ENCODE peak calls at places on chromosomes 6 and 20, in six cellular contexts. One of them, this sample, is unnamed.

GRCh38 chr6:34465551-34466241 is at the start of gene PACSIN1:
- DNase-seq in germinal center: peak
- DNase-seq in HAP-1: no peak
- DNase-seq in NT2/D1: peak
- DNase-seq in NCI-H1436 treated with DMSO at 0.1 percent for 48 hours: no peak
- DNase-seq in pulmonary artery endothelial cell: no peak
- DNase-seq in this sample: no peak

GRCh38 chr20:17928633-17929311 is 39.8 kb downstream of the SNX5 start:
- DNase-seq in germinal center: peak
- DNase-seq in HAP-1: no peak
- DNase-seq in NT2/D1: no peak
- DNase-seq in NCI-H1436 treated with DMSO at 0.1 percent for 48 hours: no peak
- DNase-seq in pulmonary artery endothelial cell: no peak
- DNase-seq in this sample: no peak

GRCh38 chr20:56573989-56574388 is 40.9 kb downstream of the FAM209B start:
- DNase-seq in germinal center: no peak
- DNase-seq in HAP-1: no peak
- DNase-seq in NT2/D1: no peak
- DNase-seq in NCI-H1436 treated with DMSO at 0.1 percent for 48 hours: no peak
- DNase-seq in pulmonary artery endothelial cell: no peak
- DNase-seq in this sample: no peak

GRCh38 chr20:37838769-37839431 is 64.0 kb upstream of the VSTM2L start:
- DNase-seq in germinal center: no peak
- DNase-seq in HAP-1: no peak
- DNase-seq in NT2/D1: no peak
- DNase-seq in NCI-H1436 treated with DMSO at 0.1 percent for 48 hours: no peak
- DNase-seq in pulmonary artery endothelial cell: no peak
- DNase-seq in this sample: no peak

GRCh38 chr20:19466204-19466928 is 253.9 kb downstream of the SLC24A3 start:
- DNase-seq in germinal center: no peak
- DNase-seq in HAP-1: no peak
- DNase-seq in NT2/D1: no peak
- DNase-seq in NCI-H1436 treated with DMSO at 0.1 percent for 48 hours: no peak
- DNase-seq in pulmonary artery endothelial cell: no peak
- DNase-seq in this sample: no peak

GRCh38 chr20:46220808-46221207 is 87.5 kb downstream of the CDH22 start:
- DNase-seq in germinal center: no peak
- DNase-seq in HAP-1: peak
- DNase-seq in NT2/D1: peak
- DNase-seq in NCI-H1436 treated with DMSO at 0.1 percent for 48 hours: no peak
- DNase-seq in pulmonary artery endothelial cell: no peak
- DNase-seq in this sample: no peak

GRCh38 chr20:34122274-34122980 is 10.4 kb upstream of the EIF2S2 start:
- DNase-seq in germinal center: no peak
- DNase-seq in HAP-1: no peak
- DNase-seq in NT2/D1: no peak
- DNase-seq in NCI-H1436 treated with DMSO at 0.1 percent for 48 hours: no peak
- DNase-seq in pulmonary artery endothelial cell: no peak
- DNase-seq in this sample: no peak

GRCh38 chr6:160974304-160974771 is 17.2 kb upstream of the MAP3K4 start:
- DNase-seq in germinal center: no peak
- DNase-seq in HAP-1: no peak
- DNase-seq in NT2/D1: no peak
- DNase-seq in NCI-H1436 treated with DMSO at 0.1 percent for 48 hours: no peak
- DNase-seq in pulmonary artery endothelial cell: no peak
- DNase-seq in this sample: peak

GRCh38 chr20:16709017-16709416 is 20.8 kb upstream of the SNRPB2 start:
- DNase-seq in germinal center: no peak
- DNase-seq in HAP-1: no peak
- DNase-seq in NT2/D1: no peak
- DNase-seq in NCI-H1436 treated with DMSO at 0.1 percent for 48 hours: no peak
- DNase-seq in pulmonary artery endothelial cell: no peak
- DNase-seq in this sample: no peak

GRCh38 chr6:51844391-51844735 is 243.1 kb downstream of the PKHD1 start:
- DNase-seq in germinal center: no peak
- DNase-seq in HAP-1: no peak
- DNase-seq in NT2/D1: no peak
- DNase-seq in NCI-H1436 treated with DMSO at 0.1 percent for 48 hours: no peak
- DNase-seq in pulmonary artery endothelial cell: no peak
- DNase-seq in this sample: no peak

GRCh38 chr6:121201108-121201507 is 133.2 kb downstream of the TBC1D32 start:
- DNase-seq in germinal center: no peak
- DNase-seq in HAP-1: no peak
- DNase-seq in NT2/D1: no peak
- DNase-seq in NCI-H1436 treated with DMSO at 0.1 percent for 48 hours: no peak
- DNase-seq in pulmonary artery endothelial cell: no peak
- DNase-seq in this sample: no peak

GRCh38 chr6:24802271-24803059 is 3.7 kb upstream of the ARMH2 start:
- DNase-seq in germinal center: no peak
- DNase-seq in HAP-1: no peak
- DNase-seq in NT2/D1: no peak
- DNase-seq in NCI-H1436 treated with DMSO at 0.1 percent for 48 hours: no peak
- DNase-seq in pulmonary artery endothelial cell: no peak
- DNase-seq in this sample: no peak

GRCh38 chr6:154302111-154302752 is 54.4 kb downstream of the IPCEF1 start:
- DNase-seq in germinal center: peak
- DNase-seq in HAP-1: no peak
- DNase-seq in NT2/D1: no peak
- DNase-seq in NCI-H1436 treated with DMSO at 0.1 percent for 48 hours: no peak
- DNase-seq in pulmonary artery endothelial cell: no peak
- DNase-seq in this sample: no peak

GRCh38 chr6:118252474-118252873 is 295.6 kb upstream of the PLN start:
- DNase-seq in germinal center: peak
- DNase-seq in HAP-1: no peak
- DNase-seq in NT2/D1: no peak
- DNase-seq in NCI-H1436 treated with DMSO at 0.1 percent for 48 hours: no peak
- DNase-seq in pulmonary artery endothelial cell: no peak
- DNase-seq in this sample: no peak

GRCh38 chr20:25065625-25066338 is 7.8 kb upstream of the ACSS1 start:
- DNase-seq in germinal center: peak
- DNase-seq in HAP-1: peak
- DNase-seq in NT2/D1: no peak
- DNase-seq in NCI-H1436 treated with DMSO at 0.1 percent for 48 hours: no peak
- DNase-seq in pulmonary artery endothelial cell: peak
- DNase-seq in this sample: peak

GRCh38 chr6:7239590-7239948 is 73.4 kb downstream of the SSR1 start:
- DNase-seq in germinal center: no peak
- DNase-seq in HAP-1: no peak
- DNase-seq in NT2/D1: no peak
- DNase-seq in NCI-H1436 treated with DMSO at 0.1 percent for 48 hours: no peak
- DNase-seq in pulmonary artery endothelial cell: no peak
- DNase-seq in this sample: no peak

GRCh38 chr6:132088150-132088549 is 137.0 kb upstream of the CCN2 start:
- DNase-seq in germinal center: no peak
- DNase-seq in HAP-1: no peak
- DNase-seq in NT2/D1: no peak
- DNase-seq in NCI-H1436 treated with DMSO at 0.1 percent for 48 hours: no peak
- DNase-seq in pulmonary artery endothelial cell: no peak
- DNase-seq in this sample: no peak

GRCh38 chr20:1396702-1397101 is 3.8 kb upstream of the FKBP1A start:
- DNase-seq in germinal center: no peak
- DNase-seq in HAP-1: peak
- DNase-seq in NT2/D1: no peak
- DNase-seq in NCI-H1436 treated with DMSO at 0.1 percent for 48 hours: no peak
- DNase-seq in pulmonary artery endothelial cell: no peak
- DNase-seq in this sample: no peak

GRCh38 chr20:46293084-46293483 is 15.2 kb downstream of the CDH22 start:
- DNase-seq in germinal center: no peak
- DNase-seq in HAP-1: no peak
- DNase-seq in NT2/D1: peak
- DNase-seq in NCI-H1436 treated with DMSO at 0.1 percent for 48 hours: no peak
- DNase-seq in pulmonary artery endothelial cell: no peak
- DNase-seq in this sample: no peak

GRCh38 chr20:49641683-49642649 is 71.7 kb downstream of the B4GALT5 start:
- DNase-seq in germinal center: no peak
- DNase-seq in HAP-1: no peak
- DNase-seq in NT2/D1: no peak
- DNase-seq in NCI-H1436 treated with DMSO at 0.1 percent for 48 hours: no peak
- DNase-seq in pulmonary artery endothelial cell: no peak
- DNase-seq in this sample: no peak

GRCh38 chr6:22145823-22146379 is 150.9 kb downstream of the PRL start:
- DNase-seq in germinal center: no peak
- DNase-seq in HAP-1: no peak
- DNase-seq in NT2/D1: peak
- DNase-seq in NCI-H1436 treated with DMSO at 0.1 percent for 48 hours: no peak
- DNase-seq in pulmonary artery endothelial cell: no peak
- DNase-seq in this sample: peak